ENCODE peak calls at places on chromosomes 11 and 22, in eight cellular contexts. X is psoas muscle; G is lower lobe of right lung; Z is body of pancreas; Y is fibroblast of lung; V is tibial artery; B is CD8-positive, alpha-beta memory T cell; N is HAP-1. E is an unnamed sample. For H3K4me1 and H3K36me3, the result is how much of the 10 kb centered on the place peaks cover.

GRCh38 chr11:69013009-69013951 is at the start of gene MRGPRF:
- DNase-seq in X (peak), G (peak), Z (peak), Y (peak), V (peak), B (no peak), N (no peak), E (peak)

GRCh38 chr11:77396911-77397310 is 77.0 kb downstream of the PAK1 start:
- DNase-seq in X (no peak), G (no peak), Z (no peak), Y (no peak), V (no peak), B (no peak), N (no peak), E (no peak)

GRCh38 chr11:8384199-8384821 is 120.6 kb upstream of the LMO1 start:
- DNase-seq in X (no peak), G (peak), Z (peak), Y (peak), V (no peak), B (no peak), N (peak), E (no peak)

GRCh38 chr11:114307524-114308203 is 11.5 kb downstream of the NNMT start:
- DNase-seq in X (peak), G (peak), Z (peak), Y (peak), V (peak), B (no peak), N (no peak), E (peak)

GRCh38 chr11:9733212-9733611 is 69.3 kb downstream of the SWAP70 start:
- DNase-seq in X (no peak), G (no peak), Z (no peak), Y (no peak), V (no peak), B (no peak), N (no peak), E (no peak)

GRCh38 chr11:34327804-34328631 is 29.8 kb downstream of the ABTB2 start:
- DNase-seq in X (peak), G (no peak), Z (no peak), Y (no peak), V (no peak), B (no peak), N (no peak), E (peak)

GRCh38 chr11:93844568-93844967 is 5.8 kb downstream of the VSTM5 start:
- DNase-seq in X (no peak), G (no peak), Z (no peak), Y (no peak), V (no peak), B (no peak), N (peak), E (no peak)

GRCh38 chr11:16981651-16982194 is 32.5 kb downstream of the PLEKHA7 start:
- DNase-seq in X (no peak), G (peak), Z (peak), Y (peak), V (peak), B (no peak), N (peak), E (no peak)

GRCh38 chr11:34277166-34277565 is 80.6 kb downstream of the ABTB2 start:
- DNase-seq in X (no peak), G (no peak), Z (no peak), Y (no peak), V (no peak), B (no peak), N (no peak), E (no peak)

GRCh38 chr11:124745835-124746620 is 6.0 kb downstream of the VSIG2 start:
- DNase-seq in X (no peak), G (no peak), Z (no peak), Y (no peak), V (no peak), B (peak), N (no peak), E (no peak)

GRCh38 chr11:39365809-39366436 is 2093.5 kb downstream of the LRRC4C start:
- DNase-seq in X (no peak), G (no peak), Z (no peak), Y (peak), V (no peak), B (no peak), N (no peak), E (no peak)

GRCh38 chr11:12198261-12198925 is 88.0 kb downstream of the MICAL2 start:
- DNase-seq in X (no peak), G (no peak), Z (peak), Y (no peak), V (peak), B (no peak), N (no peak), E (no peak)

GRCh38 chr11:69439651-69440464 is 41.6 kb upstream of the LINC01488 start:
- DNase-seq in X (peak), G (peak), Z (no peak), Y (peak), V (no peak), B (no peak), N (no peak), E (no peak)

GRCh38 chr11:122267602-122268001 is 151.6 kb upstream of the BLID start:
- DNase-seq in X (no peak), G (no peak), Z (no peak), Y (peak), V (no peak), B (no peak), N (no peak), E (no peak)

GRCh38 chr11:119850822-119851409 is 121.9 kb upstream of the NECTIN1 start:
- DNase-seq in X (no peak), G (no peak), Z (no peak), Y (no peak), V (no peak), B (no peak), N (no peak), E (no peak)

GRCh38 chr11:42770444-42771065 is 541.2 kb upstream of the API5 start:
- DNase-seq in X (no peak), G (no peak), Z (peak), Y (peak), V (no peak), B (no peak), N (peak), E (no peak)

GRCh38 chr11:15104166-15104565 is 10.6 kb upstream of the INSC start:
- DNase-seq in X (no peak), G (no peak), Z (no peak), Y (no peak), V (no peak), B (no peak), N (no peak), E (no peak)

GRCh38 chr11:87031433-87032170 is 6.1 kb upstream of the TMEM135 start:
- DNase-seq in X (no peak), G (no peak), Z (no peak), Y (no peak), V (no peak), B (no peak), N (no peak), E (no peak)

GRCh38 chr11:61700720-61701119 is 20.5 kb downstream of the DAGLA start:
- DNase-seq in X (no peak), G (no peak), Z (no peak), Y (no peak), V (no peak), B (no peak), N (no peak), E (no peak)

GRCh38 chr11:94027210-94027609 is 6.1 kb downstream of the HEPHL1 start:
- DNase-seq in X (no peak), G (no peak), Z (no peak), Y (no peak), V (no peak), B (no peak), N (no peak), E (no peak)

GRCh38 chr11:62601114-62601363 is 626 bp downstream of the MTA2 start:
- DNase-seq in X (no peak), G (no peak), Z (peak), Y (no peak), V (no peak), B (no peak), N (no peak), E (no peak)

GRCh38 chr22:46569055-46569847 is 31.8 kb upstream of the CELSR1 start:
- DNase-seq in X (peak), G (peak), Z (no peak), Y (no peak), V (no peak), B (no peak), N (no peak), E (no peak)

GRCh38 chr11:70312401-70313357 is 42.2 kb downstream of the PPFIA1 start:
- DNase-seq in X (no peak), G (no peak), Z (no peak), Y (no peak), V (no peak), B (no peak), N (no peak), E (no peak)

GRCh38 chr11:12973529-12974181 is 35.5 kb upstream of the RASSF10 start:
- DNase-seq in X (no peak), G (no peak), Z (no peak), Y (peak), V (no peak), B (no peak), N (no peak), E (no peak)

GRCh38 chr11:44505591-44506054 is 59.8 kb upstream of the CD82 start:
- DNase-seq in X (no peak), G (no peak), Z (no peak), Y (peak), V (no peak), B (no peak), N (no peak), E (no peak)

GRCh38 chr11:123742778-123743177 is 1.3 kb upstream of the ZNF202 start:
- DNase-seq in X (no peak), G (no peak), Z (no peak), Y (no peak), V (no peak), B (no peak), N (no peak), E (no peak)

GRCh38 chr11:86861810-86862209 is 61.5 kb downstream of the PRSS23 start:
- DNase-seq in X (no peak), G (no peak), Z (no peak), Y (no peak), V (no peak), B (no peak), N (no peak), E (no peak)

GRCh38 chr11:34284836-34285235 is 73.0 kb downstream of the ABTB2 start:
- DNase-seq in X (no peak), G (no peak), Z (no peak), Y (no peak), V (no peak), B (no peak), N (no peak), E (no peak)

GRCh38 chr11:74853223-74853622 is 95.7 kb downstream of the XRRA1 start:
- DNase-seq in X (no peak), G (no peak), Z (no peak), Y (no peak), V (no peak), B (no peak), N (no peak), E (no peak)

GRCh38 chr11:116117326-116118137 is 613.3 kb upstream of the CADM1 start:
- DNase-seq in X (no peak), G (no peak), Z (no peak), Y (no peak), V (no peak), B (no peak), N (no peak), E (no peak)

GRCh38 chr11:120332822-120333716 is 3.1 kb upstream of the ARHGEF12 start:
- DNase-seq in X (no peak), G (no peak), Z (no peak), Y (peak), V (no peak), B (no peak), N (no peak), E (no peak)

GRCh38 chr11:67349036-67349435 is 4.3 kb downstream of the POLD4 start:
- DNase-seq in X (no peak), G (no peak), Z (no peak), Y (no peak), V (no peak), B (no peak), N (no peak), E (no peak)

GRCh38 chr11:7582338-7582985 is 68.7 kb downstream of the PPFIBP2 start:
- DNase-seq in X (no peak), G (no peak), Z (no peak), Y (no peak), V (no peak), B (no peak), N (no peak), E (peak)

GRCh38 chr11:61903845-61904244 is 12.5 kb upstream of the FADS3 start:
- DNase-seq in X (no peak), G (no peak), Z (no peak), Y (no peak), V (no peak), B (no peak), N (no peak), E (no peak)

GRCh38 chr11:291281-292210 is 2.6 kb downstream of the PGGHG start:
- DNase-seq in X (peak), G (peak), Z (no peak), Y (no peak), V (peak), B (no peak), N (no peak), E (no peak)

GRCh38 chr22:39528681-39529486 is 3.7 kb downstream of the RPS19BP1 start:
- DNase-seq in X (peak), G (peak), Z (peak), Y (peak), V (peak), B (peak), N (peak), E (peak)
- H3K4me1 ChIP-seq in X (half or more), G (half or more), Z (half or more), Y (under half), V (half or more), B (half or more), N (under half), E (half or more)

DNA sequence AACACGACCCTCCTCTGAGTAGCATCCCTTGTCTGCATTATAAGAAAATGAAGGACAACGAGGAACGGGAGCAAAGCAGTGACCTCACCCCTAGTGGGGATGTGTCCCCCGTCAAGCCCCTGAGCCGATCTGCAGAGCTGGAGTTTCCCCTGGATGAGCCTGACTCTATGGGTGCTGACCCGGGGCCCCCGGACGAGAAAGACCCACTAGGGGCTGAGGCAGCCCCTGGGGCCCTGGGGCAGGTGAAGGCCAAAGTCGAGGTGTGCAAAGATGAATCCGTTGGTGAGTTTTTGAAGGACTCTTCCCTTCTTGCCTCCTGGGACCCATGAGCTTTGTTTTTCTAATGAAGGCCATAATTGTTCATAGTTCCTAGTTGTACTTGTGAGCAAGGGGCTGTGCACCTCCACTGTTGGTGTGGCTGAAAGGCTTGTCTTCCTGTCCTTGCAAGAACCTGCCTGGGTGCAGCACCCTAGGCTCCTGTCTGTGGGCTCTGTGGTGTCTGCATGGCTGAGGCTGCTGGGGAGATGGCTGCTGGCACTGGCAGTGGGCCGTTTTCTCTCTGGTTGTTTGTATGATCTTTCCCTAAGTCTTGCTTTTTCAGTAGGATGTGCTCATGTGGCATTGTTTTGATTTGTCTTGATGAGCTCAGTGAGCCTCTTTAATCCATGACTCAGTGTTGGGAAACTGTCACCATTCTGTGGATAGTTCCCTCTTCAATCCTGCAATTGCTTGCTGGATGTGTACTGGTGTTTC is 10.1 kb downstream of the DGCR8 start:
- DNase-seq in X (no peak), G (peak), Z (no peak), Y (no peak), V (peak), B (no peak), N (no peak), E (no peak)
- H3K36me3 ChIP-seq in X (half or more), G (half or more), Z (half or more), Y (under half), V (half or more), B (half or more), N (half or more), E (half or more)

DNA sequence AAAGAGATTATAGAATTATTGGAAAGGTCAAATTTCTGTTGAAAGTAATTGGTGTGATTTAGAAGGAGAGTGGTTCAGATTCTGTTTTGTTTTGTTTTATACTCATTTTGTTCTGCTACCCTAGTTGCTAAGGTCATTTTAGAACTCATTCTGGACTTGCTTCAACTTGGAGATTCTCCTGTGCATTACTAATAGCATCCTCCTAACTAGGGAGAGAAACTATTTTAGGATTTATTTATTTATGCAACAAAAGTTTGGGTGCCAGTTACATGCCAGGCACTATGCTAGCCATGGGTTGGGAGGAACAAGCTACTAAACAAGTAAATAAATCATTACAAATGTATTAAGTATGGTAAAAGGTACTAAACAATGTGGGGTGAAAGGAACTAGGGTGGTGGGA is 84.0 kb downstream of the YAP1 start:
- DNase-seq in X (no peak), G (no peak), Z (no peak), Y (no peak), V (no peak), B (no peak), N (no peak), E (no peak)
- H3K4me1 ChIP-seq in X (under half), G (under half), Z (under half), Y (under half), V (under half), B (under half), N (under half), E (under half)

GRCh38 chr22:31818481-31819392 is 64.9 kb downstream of the DEPDC5 start:
- DNase-seq in X (no peak), G (no peak), Z (no peak), Y (peak), V (no peak), B (no peak), N (no peak), E (no peak)

GRCh38 chr22:31814942-31815341 is 61.1 kb downstream of the DEPDC5 start:
- DNase-seq in X (no peak), G (no peak), Z (no peak), Y (no peak), V (no peak), B (no peak), N (no peak), E (no peak)

GRCh38 chr22:31812977-31813605 is 59.3 kb downstream of the DEPDC5 start:
- DNase-seq in X (no peak), G (no peak), Z (no peak), Y (no peak), V (no peak), B (no peak), N (no peak), E (no peak)

GRCh38 chr22:31820655-31821054 is 66.8 kb downstream of the DEPDC5 start:
- DNase-seq in X (no peak), G (no peak), Z (no peak), Y (no peak), V (no peak), B (no peak), N (no peak), E (no peak)

DNA sequence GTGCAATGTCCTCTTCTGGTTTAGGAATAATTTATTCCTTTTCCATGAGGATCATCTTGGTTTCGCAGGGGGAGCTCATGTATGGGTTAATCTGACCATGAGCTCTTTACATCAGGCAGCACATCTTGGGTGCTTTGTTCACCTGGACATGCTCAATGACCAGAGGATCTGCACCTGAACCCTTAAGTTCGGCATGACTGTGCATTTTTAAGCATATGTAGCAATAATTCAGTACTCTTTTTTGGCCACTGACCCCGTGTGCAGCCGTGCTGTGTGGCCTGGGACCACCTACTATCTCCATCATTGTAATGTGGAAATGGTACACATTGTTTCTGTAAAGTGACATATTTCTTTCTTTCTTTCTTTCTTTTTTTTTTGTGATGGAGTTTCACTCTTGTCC is 62.9 kb downstream of the DEPDC5 start:
- DNase-seq in X (no peak), G (no peak), Z (no peak), Y (no peak), V (no peak), B (no peak), N (no peak), E (no peak)
- H3K36me3 ChIP-seq in X (half or more), G (half or more), Z (under half), Y (under half), V (half or more), B (half or more), N (half or more), E (under half)

DNA sequence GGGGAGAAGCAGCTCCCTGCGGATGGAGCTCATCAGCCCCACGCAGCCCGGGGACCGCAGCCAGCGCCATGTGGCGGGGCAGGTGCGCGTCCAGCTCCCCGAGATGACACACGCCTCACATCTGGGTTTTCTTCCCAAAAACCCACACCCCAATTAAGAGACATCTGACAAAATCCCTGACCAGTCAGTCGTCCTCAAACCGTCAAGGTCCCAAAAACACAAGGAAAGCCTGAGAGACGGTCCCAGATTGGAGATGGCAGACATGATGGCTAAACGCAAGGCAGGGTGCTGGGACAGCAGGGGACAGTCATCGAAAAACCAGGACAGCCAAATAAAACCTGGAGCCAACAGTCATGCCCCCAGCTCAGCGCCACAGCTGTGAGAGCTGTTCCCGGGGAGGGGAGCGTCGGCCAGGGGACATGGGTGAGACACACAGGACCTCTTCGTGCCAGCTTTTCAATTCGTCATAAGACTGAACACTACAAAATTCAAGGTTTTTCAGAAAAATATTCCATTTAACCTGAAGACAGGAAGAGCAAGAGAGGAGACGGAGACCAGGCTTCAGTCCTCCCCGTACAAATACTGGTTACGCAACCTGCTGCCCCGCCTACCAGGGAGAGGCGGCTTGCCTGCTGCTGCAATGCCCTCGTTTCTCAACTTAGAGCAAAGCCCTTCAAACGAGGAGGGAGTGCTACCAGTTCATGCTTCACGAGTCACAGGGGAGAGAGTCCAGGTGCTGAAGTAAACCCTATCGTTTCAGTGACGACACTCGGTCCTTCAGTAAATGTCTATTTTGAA is 10.5 kb downstream of the TOLLIP start:
- DNase-seq in X (peak), G (peak), Z (peak), Y (peak), V (peak), B (no peak), N (peak), E (peak)
- H3K4me1 ChIP-seq in X (half or more), G (half or more), Z (half or more), Y (under half), V (under half), B (under half), N (under half), E (under half)